ENCODE peak calls at places on chromosomes 5 and 9, in eight cellular contexts. One of them, this sample, is unnamed.
A peak's percentile ranks its signal among the peaks of the same experiment; 100 is the strongest.

GRCh38 chr5:53884411-53884810 is 324.0 kb downstream of the NDUFS4 start:
- DNase-seq in stomach: no peak
- DNase-seq in tibial nerve: no peak
- DNase-seq in A549: no peak
- DNase-seq in transverse colon: no peak
- DNase-seq in esophagus muscularis mucosa: no peak
- DNase-seq in ovary: no peak
- DNase-seq in HepG2: no peak
- DNase-seq in this sample: no peak

GRCh38 chr9:130240410-130241197 is 25.0 kb upstream of the HMCN2 start:
- DNase-seq in stomach: peak; percentile 59
- DNase-seq in tibial nerve: peak; percentile 38
- DNase-seq in A549: peak; percentile 78
- DNase-seq in transverse colon: peak; percentile 53
- DNase-seq in esophagus muscularis mucosa: no peak
- DNase-seq in ovary: no peak
- DNase-seq in HepG2: peak; percentile 72
- DNase-seq in this sample: no peak

GRCh38 chr9:121447341-121447834 is 52.3 kb downstream of the GGTA1 start:
- DNase-seq in stomach: no peak
- DNase-seq in tibial nerve: no peak
- DNase-seq in A549: no peak
- DNase-seq in transverse colon: no peak
- DNase-seq in esophagus muscularis mucosa: no peak
- DNase-seq in ovary: no peak
- DNase-seq in HepG2: no peak
- DNase-seq in this sample: no peak

GRCh38 chr5:180982008-180982741 is 6.5 kb upstream of the BTNL3 start:
- DNase-seq in stomach: no peak
- DNase-seq in tibial nerve: no peak
- DNase-seq in A549: no peak
- DNase-seq in transverse colon: no peak
- DNase-seq in esophagus muscularis mucosa: no peak
- DNase-seq in ovary: no peak
- DNase-seq in HepG2: no peak
- DNase-seq in this sample: no peak

GRCh38 chr9:126400571-126400970 is 73.9 kb downstream of the MVB12B start:
- DNase-seq in stomach: no peak
- DNase-seq in tibial nerve: no peak
- DNase-seq in A549: no peak
- DNase-seq in transverse colon: no peak
- DNase-seq in esophagus muscularis mucosa: no peak
- DNase-seq in ovary: no peak
- DNase-seq in HepG2: no peak
- DNase-seq in this sample: no peak

GRCh38 chr5:98927242-98927987 is 1.4 kb downstream of the CHD1 start:
- DNase-seq in stomach: no peak
- DNase-seq in tibial nerve: no peak
- DNase-seq in A549: peak; percentile 43
- DNase-seq in transverse colon: peak; percentile 59
- DNase-seq in esophagus muscularis mucosa: no peak
- DNase-seq in ovary: peak; percentile 51
- DNase-seq in HepG2: no peak
- DNase-seq in this sample: no peak

GRCh38 chr5:164002214-164002613 is 496.8 kb downstream of the MAT2B start:
- DNase-seq in stomach: no peak
- DNase-seq in tibial nerve: no peak
- DNase-seq in A549: no peak
- DNase-seq in transverse colon: no peak
- DNase-seq in esophagus muscularis mucosa: no peak
- DNase-seq in ovary: no peak
- DNase-seq in HepG2: no peak
- DNase-seq in this sample: no peak

GRCh38 chr5:111172504-111172903 is 51.7 kb upstream of the CAMK4 start:
- DNase-seq in stomach: no peak
- DNase-seq in tibial nerve: no peak
- DNase-seq in A549: no peak
- DNase-seq in transverse colon: no peak
- DNase-seq in esophagus muscularis mucosa: no peak
- DNase-seq in ovary: no peak
- DNase-seq in HepG2: no peak
- DNase-seq in this sample: no peak

GRCh38 chr9:107650321-107650720 is 160.8 kb upstream of the KLF4 start:
- DNase-seq in stomach: no peak
- DNase-seq in tibial nerve: no peak
- DNase-seq in A549: no peak
- DNase-seq in transverse colon: no peak
- DNase-seq in esophagus muscularis mucosa: no peak
- DNase-seq in ovary: no peak
- DNase-seq in HepG2: no peak
- DNase-seq in this sample: peak; percentile 29

GRCh38 chr9:6716766-6717165 is 41.0 kb upstream of the KDM4C start:
- DNase-seq in stomach: no peak
- DNase-seq in tibial nerve: no peak
- DNase-seq in A549: no peak
- DNase-seq in transverse colon: no peak
- DNase-seq in esophagus muscularis mucosa: no peak
- DNase-seq in ovary: no peak
- DNase-seq in HepG2: no peak
- DNase-seq in this sample: no peak

GRCh38 chr9:115671236-115671770 is 482.3 kb upstream of the PAPPA start:
- DNase-seq in stomach: no peak
- DNase-seq in tibial nerve: no peak
- DNase-seq in A549: no peak
- DNase-seq in transverse colon: no peak
- DNase-seq in esophagus muscularis mucosa: no peak
- DNase-seq in ovary: no peak
- DNase-seq in HepG2: no peak
- DNase-seq in this sample: no peak

GRCh38 chr9:131799177-131799823 is 59.4 kb upstream of the RAPGEF1 start:
- DNase-seq in stomach: peak; percentile 47
- DNase-seq in tibial nerve: no peak
- DNase-seq in A549: peak; percentile 43
- DNase-seq in transverse colon: peak; percentile 46
- DNase-seq in esophagus muscularis mucosa: no peak
- DNase-seq in ovary: no peak
- DNase-seq in HepG2: peak; percentile 24
- DNase-seq in this sample: no peak

GRCh38 chr9:94560237-94560636 is 5.4 kb downstream of the PCAT7 start:
- DNase-seq in stomach: no peak
- DNase-seq in tibial nerve: no peak
- DNase-seq in A549: no peak
- DNase-seq in transverse colon: no peak
- DNase-seq in esophagus muscularis mucosa: no peak
- DNase-seq in ovary: no peak
- DNase-seq in HepG2: no peak
- DNase-seq in this sample: no peak

GRCh38 chr9:86183225-86183808 is 76.1 kb downstream of the C9orf153 start:
- DNase-seq in stomach: no peak
- DNase-seq in tibial nerve: no peak
- DNase-seq in A549: no peak
- DNase-seq in transverse colon: no peak
- DNase-seq in esophagus muscularis mucosa: peak; percentile 45
- DNase-seq in ovary: no peak
- DNase-seq in HepG2: peak; percentile 10
- DNase-seq in this sample: no peak

GRCh38 chr5:145797336-145797735 is 37.8 kb downstream of the PRELID2 start:
- DNase-seq in stomach: no peak
- DNase-seq in tibial nerve: no peak
- DNase-seq in A549: no peak
- DNase-seq in transverse colon: no peak
- DNase-seq in esophagus muscularis mucosa: no peak
- DNase-seq in ovary: no peak
- DNase-seq in HepG2: no peak
- DNase-seq in this sample: no peak

GRCh38 chr5:164713682-164714081 is 1208.3 kb downstream of the MAT2B start:
- DNase-seq in stomach: no peak
- DNase-seq in tibial nerve: no peak
- DNase-seq in A549: no peak
- DNase-seq in transverse colon: no peak
- DNase-seq in esophagus muscularis mucosa: no peak
- DNase-seq in ovary: no peak
- DNase-seq in HepG2: no peak
- DNase-seq in this sample: no peak

GRCh38 chr5:111749303-111750026 is 7.5 kb downstream of the NREP start:
- DNase-seq in stomach: no peak
- DNase-seq in tibial nerve: no peak
- DNase-seq in A549: no peak
- DNase-seq in transverse colon: no peak
- DNase-seq in esophagus muscularis mucosa: no peak
- DNase-seq in ovary: no peak
- DNase-seq in HepG2: no peak
- DNase-seq in this sample: no peak

GRCh38 chr5:148746826-148747535 is 79.4 kb upstream of the ADRB2 start:
- DNase-seq in stomach: no peak
- DNase-seq in tibial nerve: no peak
- DNase-seq in A549: no peak
- DNase-seq in transverse colon: no peak
- DNase-seq in esophagus muscularis mucosa: no peak
- DNase-seq in ovary: no peak
- DNase-seq in HepG2: no peak
- DNase-seq in this sample: no peak

GRCh38 chr9:80951675-80952074 is 737.7 kb downstream of the TLE1 start:
- DNase-seq in stomach: no peak
- DNase-seq in tibial nerve: no peak
- DNase-seq in A549: no peak
- DNase-seq in transverse colon: no peak
- DNase-seq in esophagus muscularis mucosa: no peak
- DNase-seq in ovary: peak; percentile 15
- DNase-seq in HepG2: no peak
- DNase-seq in this sample: no peak

GRCh38 chr9:22040760-22041159 is 31.7 kb upstream of the CDKN2B start:
- DNase-seq in stomach: no peak
- DNase-seq in tibial nerve: no peak
- DNase-seq in A549: no peak
- DNase-seq in transverse colon: no peak
- DNase-seq in esophagus muscularis mucosa: no peak
- DNase-seq in ovary: no peak
- DNase-seq in HepG2: no peak
- DNase-seq in this sample: no peak

GRCh38 chr5:34658023-34658422 is 1.9 kb downstream of the RAI14 start:
- DNase-seq in stomach: no peak
- DNase-seq in tibial nerve: no peak
- DNase-seq in A549: peak; percentile 34
- DNase-seq in transverse colon: no peak
- DNase-seq in esophagus muscularis mucosa: no peak
- DNase-seq in ovary: no peak
- DNase-seq in HepG2: peak; percentile 10
- DNase-seq in this sample: no peak

DNA sequence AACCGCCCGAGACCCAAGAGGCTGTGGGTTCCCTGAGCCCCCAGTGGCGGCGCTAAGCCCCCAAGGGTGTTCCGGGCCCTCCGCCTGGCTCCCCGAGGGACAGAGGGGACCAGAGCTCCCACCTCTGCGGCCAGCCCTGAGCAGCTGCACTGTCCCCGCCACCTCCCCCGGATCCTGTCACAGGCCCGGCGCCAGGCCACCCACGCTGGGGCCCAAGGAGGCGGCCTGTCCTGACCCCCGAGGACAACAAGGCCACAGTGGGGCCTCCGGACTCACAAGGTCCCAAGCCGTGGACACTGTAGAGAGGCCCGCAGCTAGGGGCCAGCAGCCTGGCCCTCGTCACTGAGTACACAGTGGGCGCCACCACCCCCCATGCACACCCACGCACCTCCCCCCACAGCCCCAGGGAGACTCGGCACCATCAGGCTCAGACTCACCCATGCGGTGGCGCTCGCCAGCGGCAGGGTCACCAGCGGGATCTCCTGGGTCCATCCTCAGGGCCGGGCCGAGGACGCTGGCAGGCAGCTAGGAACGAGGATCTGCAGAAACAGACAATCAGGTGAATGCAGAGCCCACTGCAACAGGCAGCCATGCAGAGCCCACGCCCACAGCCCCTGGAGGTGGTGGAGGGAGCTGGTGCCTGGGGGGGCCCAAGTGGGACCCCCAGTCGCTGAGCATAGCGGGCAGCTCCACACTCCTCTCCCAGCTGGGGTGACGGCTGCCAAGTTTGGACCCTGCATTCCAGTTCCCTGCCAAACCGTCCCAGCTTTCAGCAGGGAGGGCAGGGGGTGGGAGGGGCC is 27.9 kb downstream of the EXD3 start:
- DNase-seq in stomach: no peak
- DNase-seq in tibial nerve: no peak
- DNase-seq in A549: no peak
- DNase-seq in transverse colon: no peak
- DNase-seq in esophagus muscularis mucosa: no peak
- DNase-seq in ovary: no peak
- DNase-seq in HepG2: no peak
- DNase-seq in this sample: no peak
- TF ChIP-seq POLR2A in stomach: no peak
- TF ChIP-seq POLR2A in tibial nerve: no peak
- TF ChIP-seq POLR2A in A549: no peak
- TF ChIP-seq POLR2A in transverse colon: no peak
- TF ChIP-seq POLR2A in esophagus muscularis mucosa: no peak
- TF ChIP-seq POLR2A in ovary: no peak
- TF ChIP-seq POLR2A in HepG2: no peak
- TF ChIP-seq POLR2A in this sample: no peak

GRCh38 chr5:55021465-55021864 is 2.6 kb upstream of the GZMK start:
- DNase-seq in stomach: no peak
- DNase-seq in tibial nerve: no peak
- DNase-seq in A549: no peak
- DNase-seq in transverse colon: no peak
- DNase-seq in esophagus muscularis mucosa: no peak
- DNase-seq in ovary: no peak
- DNase-seq in HepG2: no peak
- DNase-seq in this sample: no peak
- TF ChIP-seq EP300 in stomach: no peak
- TF ChIP-seq EP300 in tibial nerve: no peak
- TF ChIP-seq EP300 in A549: no peak
- TF ChIP-seq EP300 in transverse colon: no peak
- TF ChIP-seq EP300 in esophagus muscularis mucosa: no peak
- TF ChIP-seq EP300 in ovary: no peak
- TF ChIP-seq EP300 in HepG2: no peak
- TF ChIP-seq EP300 in this sample: no peak

DNA sequence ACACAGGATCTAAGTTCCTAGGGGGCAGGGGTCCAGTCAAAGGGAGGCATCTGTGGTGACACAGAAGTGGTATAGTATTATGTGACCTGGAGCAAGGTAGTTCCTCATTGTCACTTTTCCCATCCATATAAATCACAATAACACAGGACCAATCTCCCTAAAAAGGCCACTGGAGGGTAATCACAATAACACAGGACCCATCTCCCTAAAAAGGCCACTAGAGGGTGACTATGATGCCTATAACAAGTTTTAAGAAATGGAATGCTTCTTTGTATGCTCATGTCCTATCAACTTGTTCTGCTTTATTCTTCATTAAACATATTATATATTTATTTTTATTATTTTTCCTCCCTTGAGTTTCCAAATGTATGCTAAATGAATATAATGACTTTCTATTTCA is 254.6 kb downstream of the ASTN2 start:
- DNase-seq in stomach: no peak
- DNase-seq in tibial nerve: no peak
- DNase-seq in A549: peak; percentile 11
- DNase-seq in transverse colon: no peak
- DNase-seq in esophagus muscularis mucosa: no peak
- DNase-seq in ovary: no peak
- DNase-seq in HepG2: no peak
- DNase-seq in this sample: no peak
- TF ChIP-seq CTCF in stomach: no peak
- TF ChIP-seq CTCF in tibial nerve: no peak
- TF ChIP-seq CTCF in A549: peak; percentile 22
- TF ChIP-seq CTCF in transverse colon: no peak
- TF ChIP-seq CTCF in esophagus muscularis mucosa: no peak
- TF ChIP-seq CTCF in ovary: no peak
- TF ChIP-seq CTCF in HepG2: peak; percentile 11
- TF ChIP-seq CTCF in this sample: no peak

GRCh38 chr5:35815089-35815936 is 41.4 kb upstream of the IL7R start:
- DNase-seq in stomach: no peak
- DNase-seq in tibial nerve: no peak
- DNase-seq in A549: peak; percentile 27
- DNase-seq in transverse colon: no peak
- DNase-seq in esophagus muscularis mucosa: no peak
- DNase-seq in ovary: no peak
- DNase-seq in HepG2: peak; percentile 44
- DNase-seq in this sample: no peak
- TF ChIP-seq POLR2A in stomach: no peak
- TF ChIP-seq POLR2A in tibial nerve: no peak
- TF ChIP-seq POLR2A in A549: no peak
- TF ChIP-seq POLR2A in transverse colon: no peak
- TF ChIP-seq POLR2A in esophagus muscularis mucosa: no peak
- TF ChIP-seq POLR2A in ovary: no peak
- TF ChIP-seq POLR2A in HepG2: no peak
- TF ChIP-seq POLR2A in this sample: no peak

This sample was measured in suprapubic skin.